ENCODE peak calls at places on chromosomes 7 and 10, in six cellular contexts. One of them, this sample, is unnamed.

GRCh38 chr7:42987648-42988214 is 55.6 kb downstream of the MRPL32 start:
- DNase-seq in stimulated activated CD4-positive, alpha-beta T cell treated with anti-CD3 and anti-CD28 coated beads, Interleukin-12 subunit alpha, Interleukin-12 subunit beta, amount 100 ng/mL, for 48 hours: no peak
- DNase-seq in smooth muscle cell of the brain vasculature: no peak
- DNase-seq in upper lobe of right lung: no peak
- DNase-seq in NCI-H1417 treated with DMSO at 0.1 percent for 48 hours: no peak
- DNase-seq in T-cell: no peak
- DNase-seq in this sample: no peak

GRCh38 chr10:79196470-79197461 is 128.0 kb downstream of the ZMIZ1 start:
- DNase-seq in stimulated activated CD4-positive, alpha-beta T cell treated with anti-CD3 and anti-CD28 coated beads, Interleukin-12 subunit alpha, Interleukin-12 subunit beta, amount 100 ng/mL, for 48 hours: peak; percentile 81
- DNase-seq in smooth muscle cell of the brain vasculature: no peak
- DNase-seq in upper lobe of right lung: peak; percentile 90
- DNase-seq in NCI-H1417 treated with DMSO at 0.1 percent for 48 hours: no peak
- DNase-seq in T-cell: peak; percentile 75
- DNase-seq in this sample: peak; percentile 42

GRCh38 chr10:116521424-116522305 is 24.1 kb upstream of the PNLIP start:
- DNase-seq in stimulated activated CD4-positive, alpha-beta T cell treated with anti-CD3 and anti-CD28 coated beads, Interleukin-12 subunit alpha, Interleukin-12 subunit beta, amount 100 ng/mL, for 48 hours: peak; percentile 49
- DNase-seq in smooth muscle cell of the brain vasculature: peak; percentile 23
- DNase-seq in upper lobe of right lung: no peak
- DNase-seq in NCI-H1417 treated with DMSO at 0.1 percent for 48 hours: no peak
- DNase-seq in T-cell: peak; percentile 2
- DNase-seq in this sample: no peak

GRCh38 chr10:60114765-60115586 is 208.6 kb upstream of the CCDC6 start:
- DNase-seq in stimulated activated CD4-positive, alpha-beta T cell treated with anti-CD3 and anti-CD28 coated beads, Interleukin-12 subunit alpha, Interleukin-12 subunit beta, amount 100 ng/mL, for 48 hours: peak; percentile 18
- DNase-seq in smooth muscle cell of the brain vasculature: peak; percentile 44
- DNase-seq in upper lobe of right lung: no peak
- DNase-seq in NCI-H1417 treated with DMSO at 0.1 percent for 48 hours: no peak
- DNase-seq in T-cell: no peak
- DNase-seq in this sample: no peak

GRCh38 chr7:90816511-90817142 is 220.5 kb downstream of the CDK14 start:
- DNase-seq in stimulated activated CD4-positive, alpha-beta T cell treated with anti-CD3 and anti-CD28 coated beads, Interleukin-12 subunit alpha, Interleukin-12 subunit beta, amount 100 ng/mL, for 48 hours: no peak
- DNase-seq in smooth muscle cell of the brain vasculature: peak; percentile 65
- DNase-seq in upper lobe of right lung: no peak
- DNase-seq in NCI-H1417 treated with DMSO at 0.1 percent for 48 hours: no peak
- DNase-seq in T-cell: no peak
- DNase-seq in this sample: no peak

GRCh38 chr7:73831656-73832579 is 1.1 kb downstream of the CLDN4 start:
- DNase-seq in stimulated activated CD4-positive, alpha-beta T cell treated with anti-CD3 and anti-CD28 coated beads, Interleukin-12 subunit alpha, Interleukin-12 subunit beta, amount 100 ng/mL, for 48 hours: no peak
- DNase-seq in smooth muscle cell of the brain vasculature: no peak
- DNase-seq in upper lobe of right lung: peak; percentile 94
- DNase-seq in NCI-H1417 treated with DMSO at 0.1 percent for 48 hours: peak; percentile 64
- DNase-seq in T-cell: no peak
- DNase-seq in this sample: no peak

GRCh38 chr10:12045610-12046009 is 3.0 kb upstream of the UPF2 start:
- DNase-seq in stimulated activated CD4-positive, alpha-beta T cell treated with anti-CD3 and anti-CD28 coated beads, Interleukin-12 subunit alpha, Interleukin-12 subunit beta, amount 100 ng/mL, for 48 hours: no peak
- DNase-seq in smooth muscle cell of the brain vasculature: no peak
- DNase-seq in upper lobe of right lung: no peak
- DNase-seq in NCI-H1417 treated with DMSO at 0.1 percent for 48 hours: no peak
- DNase-seq in T-cell: no peak
- DNase-seq in this sample: no peak

GRCh38 chr10:75875740-75876139 is 444.3 kb downstream of the LRMDA start:
- DNase-seq in stimulated activated CD4-positive, alpha-beta T cell treated with anti-CD3 and anti-CD28 coated beads, Interleukin-12 subunit alpha, Interleukin-12 subunit beta, amount 100 ng/mL, for 48 hours: no peak
- DNase-seq in smooth muscle cell of the brain vasculature: no peak
- DNase-seq in upper lobe of right lung: no peak
- DNase-seq in NCI-H1417 treated with DMSO at 0.1 percent for 48 hours: no peak
- DNase-seq in T-cell: no peak
- DNase-seq in this sample: no peak

GRCh38 chr7:108167460-108167859 is 37.3 kb upstream of the LAMB4 start:
- DNase-seq in stimulated activated CD4-positive, alpha-beta T cell treated with anti-CD3 and anti-CD28 coated beads, Interleukin-12 subunit alpha, Interleukin-12 subunit beta, amount 100 ng/mL, for 48 hours: no peak
- DNase-seq in smooth muscle cell of the brain vasculature: no peak
- DNase-seq in upper lobe of right lung: no peak
- DNase-seq in NCI-H1417 treated with DMSO at 0.1 percent for 48 hours: no peak
- DNase-seq in T-cell: no peak
- DNase-seq in this sample: no peak

GRCh38 chr7:30649717-30650116 is 32.5 kb downstream of the CRHR2 start:
- DNase-seq in stimulated activated CD4-positive, alpha-beta T cell treated with anti-CD3 and anti-CD28 coated beads, Interleukin-12 subunit alpha, Interleukin-12 subunit beta, amount 100 ng/mL, for 48 hours: no peak
- DNase-seq in smooth muscle cell of the brain vasculature: no peak
- DNase-seq in upper lobe of right lung: no peak
- DNase-seq in NCI-H1417 treated with DMSO at 0.1 percent for 48 hours: no peak
- DNase-seq in T-cell: no peak
- DNase-seq in this sample: no peak

GRCh38 chr7:157609516-157609915 is 272.7 kb downstream of the DNAJB6 start:
- DNase-seq in stimulated activated CD4-positive, alpha-beta T cell treated with anti-CD3 and anti-CD28 coated beads, Interleukin-12 subunit alpha, Interleukin-12 subunit beta, amount 100 ng/mL, for 48 hours: no peak
- DNase-seq in smooth muscle cell of the brain vasculature: no peak
- DNase-seq in upper lobe of right lung: peak; percentile 59
- DNase-seq in NCI-H1417 treated with DMSO at 0.1 percent for 48 hours: no peak
- DNase-seq in T-cell: no peak
- DNase-seq in this sample: no peak

GRCh38 chr7:13981070-13981469 is 8.4 kb downstream of the ETV1 start:
- DNase-seq in stimulated activated CD4-positive, alpha-beta T cell treated with anti-CD3 and anti-CD28 coated beads, Interleukin-12 subunit alpha, Interleukin-12 subunit beta, amount 100 ng/mL, for 48 hours: no peak
- DNase-seq in smooth muscle cell of the brain vasculature: peak; percentile 89
- DNase-seq in upper lobe of right lung: no peak
- DNase-seq in NCI-H1417 treated with DMSO at 0.1 percent for 48 hours: no peak
- DNase-seq in T-cell: no peak
- DNase-seq in this sample: no peak

GRCh38 chr10:98265403-98266378 is 2.3 kb downstream of the LOXL4 start:
- DNase-seq in stimulated activated CD4-positive, alpha-beta T cell treated with anti-CD3 and anti-CD28 coated beads, Interleukin-12 subunit alpha, Interleukin-12 subunit beta, amount 100 ng/mL, for 48 hours: no peak
- DNase-seq in smooth muscle cell of the brain vasculature: no peak
- DNase-seq in upper lobe of right lung: no peak
- DNase-seq in NCI-H1417 treated with DMSO at 0.1 percent for 48 hours: no peak
- DNase-seq in T-cell: no peak
- DNase-seq in this sample: no peak

GRCh38 chr7:113392421-113392820 is 274.1 kb upstream of the SMIM30 start:
- DNase-seq in stimulated activated CD4-positive, alpha-beta T cell treated with anti-CD3 and anti-CD28 coated beads, Interleukin-12 subunit alpha, Interleukin-12 subunit beta, amount 100 ng/mL, for 48 hours: no peak
- DNase-seq in smooth muscle cell of the brain vasculature: no peak
- DNase-seq in upper lobe of right lung: no peak
- DNase-seq in NCI-H1417 treated with DMSO at 0.1 percent for 48 hours: no peak
- DNase-seq in T-cell: no peak
- DNase-seq in this sample: no peak

GRCh38 chr7:131157530-131158243 is 170.0 kb upstream of the MKLN1 start:
- DNase-seq in stimulated activated CD4-positive, alpha-beta T cell treated with anti-CD3 and anti-CD28 coated beads, Interleukin-12 subunit alpha, Interleukin-12 subunit beta, amount 100 ng/mL, for 48 hours: no peak
- DNase-seq in smooth muscle cell of the brain vasculature: no peak
- DNase-seq in upper lobe of right lung: peak; percentile 64
- DNase-seq in NCI-H1417 treated with DMSO at 0.1 percent for 48 hours: no peak
- DNase-seq in T-cell: no peak
- DNase-seq in this sample: no peak

GRCh38 chr10:124035928-124036558 is 57.4 kb downstream of the CHST15 start:
- DNase-seq in stimulated activated CD4-positive, alpha-beta T cell treated with anti-CD3 and anti-CD28 coated beads, Interleukin-12 subunit alpha, Interleukin-12 subunit beta, amount 100 ng/mL, for 48 hours: peak; percentile 8
- DNase-seq in smooth muscle cell of the brain vasculature: no peak
- DNase-seq in upper lobe of right lung: peak; percentile 89
- DNase-seq in NCI-H1417 treated with DMSO at 0.1 percent for 48 hours: no peak
- DNase-seq in T-cell: peak; percentile 3
- DNase-seq in this sample: peak; percentile 59

This sample was measured in CMK.